ENCODE peak calls at places on chromosomes 16 and 17, in nine cellular contexts. N is small intestine; A is CD4-positive, alpha-beta memory T cell; R is substantia nigra; F is CD8-positive, alpha-beta memory T cell; Z is psoas muscle; K is GM23248; E is esophagus muscularis mucosa; Y is dorsolateral prefrontal cortex. C is an unnamed sample.

GRCh38 chr17:28524476-28525415 is 18.6 kb downstream of the FOXN1 start:
- DNase-seq in N (peak; percentile 64), A (no peak), R (no peak), F (no peak), Z (no peak), K (peak; percentile 78), E (no peak), Y (no peak), C (no peak)

GRCh38 chr17:41530062-41531048 is 2.2 kb upstream of the KRT19 start:
- DNase-seq in N (peak; percentile 96), A (no peak), R (no peak), F (no peak), Z (no peak), K (peak; percentile 90), E (no peak), Y (no peak), C (no peak)

GRCh38 chr17:67615011-67615561 is 102.7 kb upstream of the NOL11 start:
- DNase-seq in N (no peak), A (no peak), R (peak; percentile 54), F (no peak), Z (peak; percentile 52), K (no peak), E (no peak), Y (peak; percentile 27), C (no peak)

GRCh38 chr17:76370261-76370993 is 14.0 kb upstream of the SPHK1 start:
- DNase-seq in N (no peak), A (no peak), R (no peak), F (no peak), Z (peak; percentile 93), K (peak; percentile 99), E (no peak), Y (peak; percentile 62), C (no peak)

GRCh38 chr17:46962374-46962790 is 16.7 kb downstream of the RPRML start:
- DNase-seq in N (no peak), A (no peak), R (no peak), F (no peak), Z (no peak), K (peak; percentile 56), E (no peak), Y (no peak), C (no peak)

GRCh38 chr16:47886631-47887415 is 269.0 kb downstream of the ABCC12 start:
- DNase-seq in N (no peak), A (no peak), R (no peak), F (no peak), Z (no peak), K (no peak), E (peak; percentile 80), Y (no peak), C (no peak)

GRCh38 chr17:19284005-19284959 is 47.1 kb downstream of the EPN2 start:
- DNase-seq in N (no peak), A (peak; percentile 3), R (no peak), F (no peak), Z (no peak), K (no peak), E (no peak), Y (no peak), C (no peak)

GRCh38 chr17:77963441-77963840 is 4.9 kb downstream of the TNRC6C start:
- DNase-seq in N (peak; percentile 42), A (peak; percentile 77), R (peak; percentile 72), F (peak; percentile 24), Z (no peak), K (peak; percentile 91), E (peak; percentile 66), Y (peak; percentile 67), C (peak; percentile 25)

GRCh38 chr17:1376061-1376460 is 24.0 kb downstream of the YWHAE start:
- DNase-seq in N (no peak), A (no peak), R (no peak), F (no peak), Z (no peak), K (no peak), E (no peak), Y (no peak), C (no peak)

GRCh38 chr16:26838931-26839330 is 227.8 kb upstream of the C16orf82 start:
- DNase-seq in N (no peak), A (no peak), R (no peak), F (no peak), Z (no peak), K (no peak), E (peak; percentile 75), Y (no peak), C (no peak)

GRCh38 chr16:28321700-28322411 is 29.5 kb downstream of the SBK1 start:
- DNase-seq in N (peak; percentile 22), A (peak; percentile 23), R (no peak), F (no peak), Z (no peak), K (peak; percentile 63), E (no peak), Y (no peak), C (no peak)

GRCh38 chr16:27852116-27852515 is 211.4 kb downstream of the GSG1L start:
- DNase-seq in N (no peak), A (no peak), R (no peak), F (no peak), Z (peak; percentile 12), K (no peak), E (no peak), Y (no peak), C (no peak)

GRCh38 chr17:29911641-29912177 is 18.3 kb downstream of the SSH2 start:
- DNase-seq in N (no peak), A (no peak), R (no peak), F (no peak), Z (no peak), K (no peak), E (no peak), Y (no peak), C (no peak)

GRCh38 chr16:19116711-19117449 is 3.1 kb downstream of the ITPRIPL2 start:
- DNase-seq in N (no peak), A (no peak), R (no peak), F (no peak), Z (no peak), K (peak; percentile 62), E (no peak), Y (no peak), C (no peak)

GRCh38 chr17:50830994-50831393 is 4.4 kb upstream of the WFIKKN2 start:
- DNase-seq in N (no peak), A (no peak), R (no peak), F (no peak), Z (no peak), K (no peak), E (no peak), Y (no peak), C (no peak)

GRCh38 chr16:7137560-7138330 is 194.9 kb upstream of the RBFOX1 start:
- DNase-seq in N (peak; percentile 3), A (no peak), R (no peak), F (no peak), Z (no peak), K (peak; percentile 2), E (no peak), Y (no peak), C (no peak)

GRCh38 chr16:69260019-69260418 is 51.1 kb upstream of the VPS4A start:
- DNase-seq in N (no peak), A (no peak), R (no peak), F (no peak), Z (no peak), K (no peak), E (no peak), Y (no peak), C (no peak)

GRCh38 chr16:53664724-53665345 is 38.8 kb downstream of the RPGRIP1L start:
- DNase-seq in N (no peak), A (no peak), R (no peak), F (no peak), Z (no peak), K (peak; percentile 96), E (no peak), Y (no peak), C (no peak)

GRCh38 chr17:9648521-9649110 is 3.3 kb downstream of the USP43 start:
- DNase-seq in N (no peak), A (no peak), R (no peak), F (no peak), Z (no peak), K (no peak), E (no peak), Y (no peak), C (no peak)
- H3K27ac ChIP-seq in N (no peak overlapping the region), A (no peak overlapping the region), R (no peak overlapping the region), F (no peak overlapping the region), Z (no peak overlapping the region), K (no peak overlapping the region), E (no peak overlapping the region), Y (no peak overlapping the region), C (no peak overlapping the region)

GRCh38 chr17:81322271-81323082 is 27.4 kb upstream of the SLC38A10 start:
- DNase-seq in N (peak; percentile 52), A (peak; percentile 40), R (peak; percentile 31), F (peak; percentile 21), Z (peak; percentile 76), K (peak; percentile 51), E (no peak), Y (no peak), C (no peak)
- H3K27ac ChIP-seq in N (no peak overlapping the region), A (no peak overlapping the region), R (no peak overlapping the region), F (no peak overlapping the region), Z (no peak overlapping the region), K (no peak overlapping the region), E (no peak overlapping the region), Y (no peak overlapping the region), C (no peak overlapping the region)

GRCh38 chr16:85716680-85717038 is 27.9 kb upstream of the GINS2 start:
- DNase-seq in N (no peak), A (no peak), R (no peak), F (no peak), Z (no peak), K (no peak), E (no peak), Y (no peak), C (peak; percentile 8)
- H3K27ac ChIP-seq in N (no peak overlapping the region), A (no peak overlapping the region), R (no peak overlapping the region), F (no peak overlapping the region), Z (no peak overlapping the region), K (no peak overlapping the region), E (no peak overlapping the region), Y (no peak overlapping the region), C (no peak overlapping the region)

GRCh38 chr16:84132527-84133285 is 12.3 kb downstream of the HSDL1 start:
- DNase-seq in N (no peak), A (no peak), R (no peak), F (no peak), Z (no peak), K (no peak), E (no peak), Y (no peak), C (no peak)
- H3K27ac ChIP-seq in N (no peak overlapping the region), A (no peak overlapping the region), R (no peak overlapping the region), F (no peak overlapping the region), Z (no peak overlapping the region), K (no peak overlapping the region), E (no peak overlapping the region), Y (no peak overlapping the region), C (no peak overlapping the region)

GRCh38 chr17:56172517-56172982 is 19.3 kb downstream of the ANKFN1 start:
- DNase-seq in N (no peak), A (no peak), R (no peak), F (no peak), Z (peak; percentile 92), K (peak; percentile 42), E (no peak), Y (no peak), C (no peak)
- H3K27ac ChIP-seq in N (no peak overlapping the region), A (no peak overlapping the region), R (no peak overlapping the region), F (no peak overlapping the region), Z (peak overlapping the region; percentile 81), K (peak overlapping the region; percentile 10), E (peak overlapping the region; percentile 13), Y (no peak overlapping the region), C (no peak overlapping the region)